ENCODE peak calls at places on chromosomes 7 and 10, in seven cellular contexts. One of them, this sample, is unnamed.

GRCh38 chr10:987635-987905 is 664 bp upstream of the GTPBP4 start:
- DNase-seq in gastrocnemius medialis: no peak
- DNase-seq in IMR-90: peak
- DNase-seq in breast epithelium: no peak
- DNase-seq in stomach: peak
- DNase-seq in A549: no peak
- DNase-seq in tibial nerve: no peak
- DNase-seq in this sample: no peak

GRCh38 chr7:151727579-151728285 is 149.2 kb downstream of the PRKAG2 start:
- DNase-seq in gastrocnemius medialis: peak
- DNase-seq in tibial nerve: peak
- DNase-seq in stomach: peak
- DNase-seq in breast epithelium: peak
- DNase-seq in A549: peak
- DNase-seq in IMR-90: peak
- DNase-seq in this sample: peak

GRCh38 chr10:103772096-103772845 is 83.1 kb downstream of the SH3PXD2A start:
- DNase-seq in gastrocnemius medialis: peak
- DNase-seq in stomach: peak
- DNase-seq in breast epithelium: peak
- DNase-seq in A549: peak
- DNase-seq in tibial nerve: peak
- DNase-seq in IMR-90: peak
- DNase-seq in this sample: peak

GRCh38 chr10:52499281-52499680 is 185.2 kb downstream of the DKK1 start:
- DNase-seq in stomach: no peak
- DNase-seq in tibial nerve: no peak
- DNase-seq in A549: no peak
- DNase-seq in breast epithelium: no peak
- DNase-seq in gastrocnemius medialis: no peak
- DNase-seq in IMR-90: no peak
- DNase-seq in this sample: no peak

GRCh38 chr7:14902589-14902963 is at the start of gene DGKB:
- DNase-seq in gastrocnemius medialis: peak
- DNase-seq in IMR-90: peak
- DNase-seq in stomach: no peak
- DNase-seq in breast epithelium: no peak
- DNase-seq in A549: no peak
- DNase-seq in tibial nerve: no peak
- DNase-seq in this sample: peak

GRCh38 chr7:30040938-30041337 is 12.7 kb downstream of the PLEKHA8 start:
- DNase-seq in gastrocnemius medialis: no peak
- DNase-seq in stomach: no peak
- DNase-seq in breast epithelium: no peak
- DNase-seq in A549: no peak
- DNase-seq in IMR-90: no peak
- DNase-seq in tibial nerve: no peak
- DNase-seq in this sample: no peak

GRCh38 chr7:139103057-139103820 is 6.3 kb downstream of the ZC3HAV1 start:
- DNase-seq in gastrocnemius medialis: no peak
- DNase-seq in breast epithelium: no peak
- DNase-seq in A549: no peak
- DNase-seq in stomach: no peak
- DNase-seq in IMR-90: no peak
- DNase-seq in tibial nerve: no peak
- DNase-seq in this sample: no peak

GRCh38 chr7:106731207-106731606 is 70.2 kb upstream of the CCDC71L start:
- DNase-seq in stomach: no peak
- DNase-seq in tibial nerve: no peak
- DNase-seq in A549: no peak
- DNase-seq in breast epithelium: no peak
- DNase-seq in gastrocnemius medialis: no peak
- DNase-seq in IMR-90: no peak
- DNase-seq in this sample: no peak

GRCh38 chr7:30770936-30771858 is at the start of gene MINDY4:
- DNase-seq in stomach: peak
- DNase-seq in tibial nerve: peak
- DNase-seq in gastrocnemius medialis: peak
- DNase-seq in A549: peak
- DNase-seq in IMR-90: peak
- DNase-seq in breast epithelium: peak
- DNase-seq in this sample: peak

GRCh38 chr10:132396495-132397035 is 435 bp upstream of the PWWP2B start:
- DNase-seq in IMR-90: peak
- DNase-seq in tibial nerve: no peak
- DNase-seq in gastrocnemius medialis: no peak
- DNase-seq in breast epithelium: no peak
- DNase-seq in stomach: peak
- DNase-seq in A549: peak
- DNase-seq in this sample: peak

GRCh38 chr10:8060010-8060703 is 5.7 kb downstream of the GATA3 start:
- DNase-seq in gastrocnemius medialis: no peak
- DNase-seq in breast epithelium: peak
- DNase-seq in IMR-90: peak
- DNase-seq in A549: no peak
- DNase-seq in stomach: no peak
- DNase-seq in tibial nerve: no peak
- DNase-seq in this sample: no peak

GRCh38 chr7:74606101-74606908 is 51.2 kb upstream of the GTF2I start:
- DNase-seq in A549: no peak
- DNase-seq in tibial nerve: no peak
- DNase-seq in breast epithelium: no peak
- DNase-seq in gastrocnemius medialis: peak
- DNase-seq in IMR-90: no peak
- DNase-seq in stomach: peak
- DNase-seq in this sample: no peak

GRCh38 chr10:80161321-80162084 is 29.0 kb downstream of the PLAC9 start:
- DNase-seq in IMR-90: no peak
- DNase-seq in breast epithelium: no peak
- DNase-seq in tibial nerve: no peak
- DNase-seq in A549: peak
- DNase-seq in stomach: no peak
- DNase-seq in gastrocnemius medialis: no peak
- DNase-seq in this sample: no peak

GRCh38 chr10:63483983-63484382 is 18.2 kb upstream of the JMJD1C start:
- DNase-seq in IMR-90: no peak
- DNase-seq in stomach: no peak
- DNase-seq in A549: no peak
- DNase-seq in breast epithelium: no peak
- DNase-seq in tibial nerve: no peak
- DNase-seq in gastrocnemius medialis: no peak
- DNase-seq in this sample: no peak

GRCh38 chr10:86950349-86950748 is 7.1 kb downstream of the MMRN2 start:
- DNase-seq in stomach: no peak
- DNase-seq in gastrocnemius medialis: no peak
- DNase-seq in IMR-90: no peak
- DNase-seq in A549: no peak
- DNase-seq in breast epithelium: no peak
- DNase-seq in tibial nerve: no peak
- DNase-seq in this sample: peak

GRCh38 chr7:24713039-24713793 is 44.0 kb downstream of the GSDME start:
- DNase-seq in gastrocnemius medialis: no peak
- DNase-seq in A549: no peak
- DNase-seq in breast epithelium: no peak
- DNase-seq in IMR-90: no peak
- DNase-seq in tibial nerve: no peak
- DNase-seq in stomach: no peak
- DNase-seq in this sample: no peak

DNA sequence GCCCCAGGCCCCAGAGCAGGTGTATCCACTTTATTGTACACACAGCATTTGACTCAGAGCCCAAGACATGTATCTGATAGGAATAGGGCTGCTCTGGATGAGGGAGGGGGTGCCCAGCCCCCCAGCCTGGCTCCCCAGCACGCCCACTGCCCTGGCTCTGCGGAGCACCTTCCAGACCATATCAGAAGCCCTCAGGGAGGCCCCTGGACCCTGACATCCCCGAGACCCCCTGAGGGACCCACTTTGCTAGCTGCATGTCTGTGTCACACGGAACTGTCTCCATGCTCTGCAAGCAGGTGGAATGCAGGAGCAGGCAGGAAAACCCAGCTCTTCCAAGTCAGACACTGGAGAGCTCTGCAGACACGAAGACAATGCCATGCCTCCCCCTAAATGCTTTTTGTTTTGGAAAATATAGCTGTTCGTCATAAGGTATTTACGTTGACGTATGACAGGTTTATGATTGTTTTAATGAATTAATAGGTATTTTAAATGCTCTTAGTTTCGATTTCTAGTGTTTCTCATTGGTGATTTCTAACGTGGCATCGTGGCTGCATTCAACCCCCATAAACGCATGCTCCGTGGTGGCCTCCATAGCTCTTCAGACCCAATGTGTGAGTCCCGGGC is 92.8 kb upstream of the INSIG1 start:
- DNase-seq in gastrocnemius medialis: no peak
- DNase-seq in IMR-90: no peak
- DNase-seq in tibial nerve: no peak
- DNase-seq in stomach: no peak
- DNase-seq in breast epithelium: no peak
- DNase-seq in A549: no peak
- DNase-seq in this sample: no peak
- TF ChIP-seq POLR2A in gastrocnemius medialis: no peak
- TF ChIP-seq POLR2A in IMR-90: no peak
- TF ChIP-seq POLR2A in tibial nerve: no peak
- TF ChIP-seq POLR2A in stomach: no peak
- TF ChIP-seq POLR2A in breast epithelium: no peak
- TF ChIP-seq POLR2A in A549: no peak
- TF ChIP-seq POLR2A in this sample: no peak

GRCh38 chr7:105096306-105096705 is 82.3 kb downstream of the KMT2E start:
- DNase-seq in breast epithelium: no peak
- DNase-seq in stomach: no peak
- DNase-seq in gastrocnemius medialis: no peak
- DNase-seq in IMR-90: no peak
- DNase-seq in A549: no peak
- DNase-seq in tibial nerve: no peak
- DNase-seq in this sample: no peak

GRCh38 chr7:105102557-105103352 is 88.8 kb downstream of the KMT2E start:
- DNase-seq in A549: no peak
- DNase-seq in stomach: no peak
- DNase-seq in gastrocnemius medialis: no peak
- DNase-seq in tibial nerve: no peak
- DNase-seq in breast epithelium: no peak
- DNase-seq in IMR-90: no peak
- DNase-seq in this sample: no peak

GRCh38 chr7:105097619-105098018 is 83.6 kb downstream of the KMT2E start:
- DNase-seq in breast epithelium: no peak
- DNase-seq in tibial nerve: no peak
- DNase-seq in A549: peak
- DNase-seq in IMR-90: peak
- DNase-seq in stomach: no peak
- DNase-seq in gastrocnemius medialis: no peak
- DNase-seq in this sample: no peak

GRCh38 chr7:105101864-105102263 is 87.9 kb downstream of the KMT2E start:
- DNase-seq in tibial nerve: no peak
- DNase-seq in stomach: no peak
- DNase-seq in A549: no peak
- DNase-seq in gastrocnemius medialis: no peak
- DNase-seq in breast epithelium: no peak
- DNase-seq in IMR-90: no peak
- DNase-seq in this sample: no peak

DNA sequence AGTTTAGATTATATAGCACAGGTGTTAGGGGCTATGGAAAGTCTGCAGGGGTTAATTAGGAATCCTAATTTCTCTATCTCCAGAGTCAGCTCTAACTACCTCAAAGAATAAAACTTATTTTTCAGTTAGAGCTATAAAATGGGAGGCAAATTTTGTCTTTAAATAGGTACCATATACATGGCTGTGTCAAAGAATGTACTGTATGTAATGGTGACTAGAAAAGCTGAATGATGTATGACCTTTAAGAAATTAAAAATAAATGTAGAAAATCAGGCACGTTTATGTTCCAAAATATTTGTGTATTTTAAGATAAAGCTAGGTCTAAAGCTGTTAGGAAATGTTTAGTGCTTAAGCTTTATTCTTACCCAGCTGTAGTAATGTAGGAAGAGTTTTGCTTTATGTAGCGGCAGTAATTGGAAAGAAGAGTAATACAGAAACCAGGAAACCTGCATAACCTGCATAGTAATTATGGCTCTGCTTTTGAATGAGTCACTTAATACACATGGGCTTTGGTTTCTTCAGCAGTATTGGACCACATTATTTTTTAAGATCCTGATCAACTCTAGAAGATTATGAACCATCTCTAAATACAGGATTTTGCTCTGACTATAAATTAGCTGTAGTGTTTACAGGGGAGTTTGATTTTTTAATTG is 85.0 kb downstream of the KMT2E start:
- DNase-seq in tibial nerve: no peak
- DNase-seq in gastrocnemius medialis: no peak
- DNase-seq in IMR-90: peak
- DNase-seq in A549: no peak
- DNase-seq in breast epithelium: no peak
- DNase-seq in stomach: no peak
- DNase-seq in this sample: no peak
- H3K4me3 ChIP-seq in tibial nerve: no peak
- H3K4me3 ChIP-seq in gastrocnemius medialis: no peak
- H3K4me3 ChIP-seq in IMR-90: no peak
- H3K4me3 ChIP-seq in A549: no peak
- H3K4me3 ChIP-seq in breast epithelium: no peak
- H3K4me3 ChIP-seq in stomach: no peak
- H3K4me3 ChIP-seq in this sample: no peak

DNA sequence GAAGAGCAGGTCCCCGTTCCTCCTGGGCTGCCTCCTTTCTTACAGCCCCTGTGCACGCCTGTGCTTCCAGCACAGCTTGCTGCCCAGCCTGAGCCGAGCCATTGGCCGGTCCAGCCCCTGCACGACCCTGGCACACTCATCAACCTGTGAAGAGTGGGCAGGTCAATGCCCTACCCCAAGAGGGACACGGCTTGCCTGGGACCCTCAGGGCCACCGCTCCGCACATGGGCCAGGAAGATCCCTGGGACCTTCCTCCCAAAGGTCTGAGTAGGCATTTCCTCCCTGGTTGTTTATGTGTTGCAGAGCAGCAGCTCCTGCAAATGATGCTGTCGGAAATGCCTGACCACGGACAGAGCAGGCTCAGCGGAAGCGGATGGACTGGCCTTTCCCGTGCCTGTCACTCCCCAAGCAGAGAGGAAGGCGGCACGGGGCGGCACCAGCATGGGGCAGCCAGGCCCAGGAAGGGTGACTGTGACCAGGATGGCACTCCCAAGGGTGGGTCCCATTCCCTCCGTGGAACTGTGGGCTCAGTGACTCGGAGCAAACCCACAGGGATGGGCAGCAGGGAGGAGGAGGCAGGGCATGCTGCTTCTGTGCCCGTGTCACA is 252.5 kb downstream of the TNS3 start:
- DNase-seq in IMR-90: peak
- DNase-seq in stomach: no peak
- DNase-seq in breast epithelium: peak
- DNase-seq in tibial nerve: no peak
- DNase-seq in gastrocnemius medialis: no peak
- DNase-seq in A549: no peak
- DNase-seq in this sample: no peak
- H3K27ac ChIP-seq in IMR-90: peak
- H3K27ac ChIP-seq in stomach: peak
- H3K27ac ChIP-seq in breast epithelium: peak
- H3K27ac ChIP-seq in tibial nerve: peak
- H3K27ac ChIP-seq in gastrocnemius medialis: peak
- H3K27ac ChIP-seq in A549: peak
- H3K27ac ChIP-seq in this sample: peak

DNA sequence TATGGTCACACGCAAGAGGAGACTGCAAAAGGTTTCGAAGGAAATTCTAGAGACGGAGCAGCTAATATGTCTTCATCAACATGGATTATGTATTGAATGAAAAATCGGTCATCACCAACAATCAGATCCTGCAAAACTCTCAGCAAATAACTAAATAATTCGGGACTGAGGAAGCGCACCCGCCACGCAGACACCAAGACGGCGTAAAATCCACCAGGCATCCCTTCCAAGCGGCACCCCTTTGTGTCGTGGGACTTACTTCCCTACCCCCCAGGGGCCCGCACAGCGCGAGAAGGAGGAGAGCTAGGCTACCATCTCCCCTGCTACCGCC is 749 bp downstream of the ARL3 start:
- DNase-seq in A549: no peak
- DNase-seq in IMR-90: peak
- DNase-seq in breast epithelium: no peak
- DNase-seq in tibial nerve: no peak
- DNase-seq in stomach: no peak
- DNase-seq in gastrocnemius medialis: peak
- DNase-seq in this sample: no peak
- TF ChIP-seq POLR2A in A549: no peak
- TF ChIP-seq POLR2A in IMR-90: no peak
- TF ChIP-seq POLR2A in breast epithelium: no peak
- TF ChIP-seq POLR2A in tibial nerve: no peak
- TF ChIP-seq POLR2A in stomach: no peak
- TF ChIP-seq POLR2A in gastrocnemius medialis: no peak
- TF ChIP-seq POLR2A in this sample: no peak

This sample was measured in uterus.